ENCODE peak calls at places on chromosome 14, in four cellular contexts. T is endothelial cell of umbilical vein, V is HepG2, F is GM12878. Q is an unnamed sample.

GRCh38 chr14:76887196-76887595 is 61.0 kb downstream of the LRRC74A start:
- DNase-seq in T (no peak), V (no peak), F (no peak), Q (no peak)

GRCh38 chr14:68580096-68580640 is 212.7 kb downstream of the ZFP36L1 start:
- DNase-seq in F (no peak), T (no peak), V (no peak), Q (no peak)

GRCh38 chr14:68528031-68528687 is 264.7 kb downstream of the ZFP36L1 start:
- DNase-seq in T (peak), V (no peak), F (no peak), Q (no peak)

GRCh38 chr14:83085725-83086124 is 1552.1 kb upstream of the SEL1L start:
- DNase-seq in V (no peak), T (no peak), F (no peak), Q (no peak)

GRCh38 chr14:58746261-58746660 is 108.5 kb downstream of the DACT1 start:
- DNase-seq in F (no peak), V (no peak), T (no peak), Q (peak)

GRCh38 chr14:106622200-106622745 is 1095.9 kb downstream of the TMEM121 start:
- DNase-seq in F (no peak), T (no peak), V (no peak), Q (no peak)

GRCh38 chr14:51432302-51432948 is 192.4 kb downstream of the TMX1 start:
- DNase-seq in V (no peak), F (no peak), T (no peak), Q (no peak)

GRCh38 chr14:93725002-93725582 is 63.2 kb downstream of the PRIMA1 start:
- DNase-seq in F (no peak), V (no peak), T (no peak), Q (no peak)

GRCh38 chr14:59507063-59507751 is 22.9 kb downstream of the JKAMP start:
- DNase-seq in V (peak), T (peak), F (no peak), Q (peak)

DNA sequence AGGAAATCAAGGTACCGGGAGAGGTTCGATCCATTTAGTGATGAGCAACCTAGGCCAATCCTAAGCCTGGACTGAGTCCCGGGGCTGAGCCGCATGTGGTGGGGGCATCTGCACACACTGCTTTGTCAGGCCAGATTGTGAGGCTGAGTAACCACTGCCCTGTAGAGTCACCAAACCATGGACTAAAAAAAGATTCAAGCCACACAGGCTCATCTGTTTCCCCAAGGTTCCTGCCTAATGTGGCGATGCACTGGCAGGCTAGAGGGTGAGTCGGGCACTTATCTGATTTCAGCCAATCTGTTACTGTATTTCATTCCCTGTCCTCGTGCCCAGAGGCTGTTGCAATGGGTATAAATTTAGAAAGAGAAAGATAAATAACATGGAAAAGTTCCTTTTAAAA is 140.8 kb downstream of the TTC7B start:
- DNase-seq in T (no peak), V (no peak), F (no peak), Q (no peak)
- TF ChIP-seq POLR2AphosphoS5 in T (no peak), V (no peak), F (no peak), Q (no peak)

GRCh38 chr14:101043891-101044290 is 140.4 kb upstream of the RTL1 start:
- DNase-seq in F (no peak), V (no peak), T (no peak), Q (no peak)

GRCh38 chr14:101046071-101046470 is 142.5 kb upstream of the RTL1 start:
- DNase-seq in V (no peak), F (no peak), T (no peak), Q (no peak)

GRCh38 chr14:101047326-101047725 is 143.8 kb upstream of the RTL1 start:
- DNase-seq in F (no peak), T (no peak), V (no peak), Q (peak)

GRCh38 chr14:101045511-101045910 is 142.0 kb upstream of the RTL1 start:
- DNase-seq in F (no peak), T (no peak), V (no peak), Q (no peak)

GRCh38 chr14:101044741-101045140 is 141.2 kb upstream of the RTL1 start:
- DNase-seq in V (no peak), T (no peak), F (no peak), Q (no peak)
- TF ChIP-seq MYC in V (no peak), T (no peak), F (no peak), Q (no peak)

GRCh38 chr14:21018286-21018685 is 6.6 kb downstream of the NDRG2 start:
- DNase-seq in V (no peak), T (no peak), F (no peak), Q (no peak)

GRCh38 chr14:21015312-21015711 is 9.5 kb downstream of the NDRG2 start:
- DNase-seq in T (no peak), V (no peak), F (no peak), Q (no peak)

GRCh38 chr14:21017528-21018245 is 7.2 kb downstream of the NDRG2 start:
- DNase-seq in T (no peak), V (no peak), F (no peak), Q (no peak)

GRCh38 chr14:21016791-21017190 is 8.1 kb downstream of the NDRG2 start:
- DNase-seq in F (no peak), V (no peak), T (no peak), Q (no peak)

GRCh38 chr14:21014761-21015190 is 10.1 kb downstream of the NDRG2 start:
- DNase-seq in T (peak), V (peak), F (peak), Q (peak)
- TF ChIP-seq POLR2AphosphoS5 in T (no peak), V (no peak), F (no peak), Q (no peak)

GRCh38 chr14:104115691-104116543 is 22.5 kb upstream of the KIF26A start:
- DNase-seq in T (no peak), V (no peak), F (no peak), Q (no peak)
- TF ChIP-seq MYC in T (no peak), V (no peak), F (no peak), Q (no peak)

GRCh38 chr14:99271951-99272668 is at the start of gene BCL11B:
- DNase-seq in T (peak), F (peak), V (peak), Q (peak)
- TF ChIP-seq POLR2AphosphoS5 in T (no peak), F (no peak), V (no peak), Q (no peak)

GRCh38 chr14:32932921-32933622 is 5.6 kb upstream of the NPAS3 start:
- DNase-seq in V (no peak), T (no peak), F (no peak), Q (no peak)
- TF ChIP-seq MYC in V (no peak), T (no peak), F (no peak), Q (no peak)

GRCh38 chr14:61472025-61472672 is 150.8 kb downstream of the PRKCH start:
- DNase-seq in T (peak), V (peak), F (no peak), Q (no peak)
- TF ChIP-seq POLR2AphosphoS5 in T (peak), V (no peak), F (no peak), Q (no peak)

DNA sequence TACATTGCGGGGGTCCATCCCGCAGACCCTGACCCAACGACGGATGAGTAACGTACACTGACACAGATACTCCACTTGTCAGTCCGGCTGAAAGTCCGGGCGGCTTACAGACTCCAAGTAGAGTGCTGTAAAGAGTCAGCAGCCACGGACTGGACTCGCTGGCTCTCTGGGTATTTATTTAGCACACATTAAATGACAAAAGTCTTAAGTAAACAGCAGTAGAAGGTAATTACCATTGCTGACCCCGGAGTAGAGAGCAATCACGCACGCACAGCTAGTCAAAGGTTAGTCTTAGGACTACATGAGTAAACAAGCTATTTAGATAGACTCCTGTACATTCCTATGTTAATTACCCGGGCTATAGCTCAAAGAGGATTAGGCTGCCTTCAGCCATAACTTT is 780.9 kb downstream of the RPS29 start:
- DNase-seq in T (no peak), F (no peak), V (peak), Q (no peak)
- TF ChIP-seq MYC in T (no peak), F (no peak), V (no peak), Q (no peak)

GRCh38 chr14:38207830-38208815 is at the start of gene SSTR1:
- DNase-seq in F (no peak), V (peak), T (peak), Q (no peak)
- TF ChIP-seq POLR2AphosphoS5 in F (no peak), V (no peak), T (no peak), Q (no peak)

GRCh38 chr14:32565256-32565655 is 236.2 kb downstream of the AKAP6 start:
- DNase-seq in T (peak), V (no peak), F (no peak), Q (no peak)
- TF ChIP-seq MYC in T (no peak), V (no peak), F (no peak), Q (no peak)